ENCODE peak calls at places on chromosomes 2 and 18, in ten cellular contexts. One of them, this sample, is unnamed. For H3K4me1, the result is how much of the 10 kb centered on the place peaks cover.

GRCh38 chr2:144560254-144560653 is 40.3 kb upstream of the ZEB2 start:
- DNase-seq in esophagus muscularis mucosa: no peak
- DNase-seq in HCT116: no peak
- DNase-seq in SK-N-SH: no peak
- DNase-seq in Peyer's patch: no peak
- DNase-seq in A549: no peak
- DNase-seq in pancreas: no peak
- DNase-seq in psoas muscle: no peak
- DNase-seq in tibial artery: no peak
- DNase-seq in heart right ventricle: no peak
- DNase-seq in this sample: no peak

GRCh38 chr2:116761864-116762263 is 1052.6 kb upstream of the DDX18 start:
- DNase-seq in A549: no peak
- DNase-seq in HCT116: no peak
- DNase-seq in esophagus muscularis mucosa: no peak
- DNase-seq in heart right ventricle: no peak
- DNase-seq in Peyer's patch: no peak
- DNase-seq in SK-N-SH: no peak
- DNase-seq in tibial artery: no peak
- DNase-seq in psoas muscle: no peak
- DNase-seq in pancreas: no peak
- DNase-seq in this sample: no peak

GRCh38 chr18:46346213-46346612 is 242.0 kb downstream of the HAUS1 start:
- DNase-seq in heart right ventricle: no peak
- DNase-seq in pancreas: no peak
- DNase-seq in Peyer's patch: no peak
- DNase-seq in A549: no peak
- DNase-seq in psoas muscle: no peak
- DNase-seq in esophagus muscularis mucosa: no peak
- DNase-seq in SK-N-SH: no peak
- DNase-seq in HCT116: no peak
- DNase-seq in tibial artery: peak
- DNase-seq in this sample: no peak

GRCh38 chr2:112216158-112216557 is 38.7 kb downstream of the ZC3H8 start:
- DNase-seq in Peyer's patch: no peak
- DNase-seq in pancreas: no peak
- DNase-seq in tibial artery: no peak
- DNase-seq in HCT116: no peak
- DNase-seq in heart right ventricle: no peak
- DNase-seq in A549: peak
- DNase-seq in psoas muscle: no peak
- DNase-seq in esophagus muscularis mucosa: peak
- DNase-seq in SK-N-SH: peak
- DNase-seq in this sample: no peak

GRCh38 chr2:152037711-152038110 is 61.1 kb downstream of the CACNB4 start:
- DNase-seq in A549: no peak
- DNase-seq in psoas muscle: peak
- DNase-seq in SK-N-SH: no peak
- DNase-seq in esophagus muscularis mucosa: no peak
- DNase-seq in HCT116: no peak
- DNase-seq in Peyer's patch: no peak
- DNase-seq in heart right ventricle: peak
- DNase-seq in pancreas: no peak
- DNase-seq in tibial artery: peak
- DNase-seq in this sample: peak

GRCh38 chr2:113390133-113390849 is 47.2 kb upstream of the ZNG1B start:
- DNase-seq in pancreas: peak
- DNase-seq in A549: peak
- DNase-seq in psoas muscle: peak
- DNase-seq in esophagus muscularis mucosa: no peak
- DNase-seq in SK-N-SH: peak
- DNase-seq in heart right ventricle: no peak
- DNase-seq in tibial artery: no peak
- DNase-seq in Peyer's patch: peak
- DNase-seq in HCT116: peak
- DNase-seq in this sample: peak

GRCh38 chr2:180722551-180723239 is 257.7 kb upstream of the UBE2E3 start:
- DNase-seq in psoas muscle: no peak
- DNase-seq in esophagus muscularis mucosa: no peak
- DNase-seq in Peyer's patch: no peak
- DNase-seq in heart right ventricle: no peak
- DNase-seq in HCT116: no peak
- DNase-seq in SK-N-SH: no peak
- DNase-seq in A549: no peak
- DNase-seq in pancreas: no peak
- DNase-seq in tibial artery: no peak
- DNase-seq in this sample: no peak

GRCh38 chr2:3606370-3607124 is 11.6 kb downstream of the COLEC11 start:
- DNase-seq in tibial artery: no peak
- DNase-seq in A549: no peak
- DNase-seq in SK-N-SH: peak
- DNase-seq in HCT116: no peak
- DNase-seq in esophagus muscularis mucosa: peak
- DNase-seq in pancreas: no peak
- DNase-seq in Peyer's patch: no peak
- DNase-seq in heart right ventricle: no peak
- DNase-seq in psoas muscle: no peak
- DNase-seq in this sample: no peak

GRCh38 chr2:7861910-7862702 is 819.8 kb upstream of the ID2 start:
- DNase-seq in heart right ventricle: no peak
- DNase-seq in tibial artery: no peak
- DNase-seq in esophagus muscularis mucosa: peak
- DNase-seq in A549: peak
- DNase-seq in HCT116: no peak
- DNase-seq in psoas muscle: no peak
- DNase-seq in pancreas: no peak
- DNase-seq in Peyer's patch: no peak
- DNase-seq in SK-N-SH: no peak
- DNase-seq in this sample: no peak

GRCh38 chr2:226795281-226796011 is 4.2 kb downstream of the IRS1 start:
- DNase-seq in SK-N-SH: peak
- DNase-seq in tibial artery: peak
- DNase-seq in Peyer's patch: no peak
- DNase-seq in heart right ventricle: peak
- DNase-seq in esophagus muscularis mucosa: no peak
- DNase-seq in pancreas: no peak
- DNase-seq in HCT116: no peak
- DNase-seq in A549: no peak
- DNase-seq in psoas muscle: peak
- DNase-seq in this sample: no peak

GRCh38 chr2:226794751-226795171 is 4.9 kb downstream of the IRS1 start:
- DNase-seq in Peyer's patch: no peak
- DNase-seq in SK-N-SH: peak
- DNase-seq in tibial artery: no peak
- DNase-seq in psoas muscle: no peak
- DNase-seq in HCT116: no peak
- DNase-seq in pancreas: no peak
- DNase-seq in A549: peak
- DNase-seq in heart right ventricle: no peak
- DNase-seq in esophagus muscularis mucosa: no peak
- DNase-seq in this sample: no peak

GRCh38 chr2:226796840-226797288 is 2.8 kb downstream of the IRS1 start:
- DNase-seq in heart right ventricle: peak
- DNase-seq in HCT116: no peak
- DNase-seq in esophagus muscularis mucosa: no peak
- DNase-seq in SK-N-SH: peak
- DNase-seq in A549: no peak
- DNase-seq in pancreas: no peak
- DNase-seq in tibial artery: peak
- DNase-seq in psoas muscle: peak
- DNase-seq in Peyer's patch: no peak
- DNase-seq in this sample: peak

GRCh38 chr2:226797289-226797988 is 2.2 kb downstream of the IRS1 start:
- DNase-seq in A549: no peak
- DNase-seq in tibial artery: peak
- DNase-seq in esophagus muscularis mucosa: no peak
- DNase-seq in psoas muscle: peak
- DNase-seq in Peyer's patch: no peak
- DNase-seq in pancreas: peak
- DNase-seq in heart right ventricle: peak
- DNase-seq in SK-N-SH: peak
- DNase-seq in HCT116: no peak
- DNase-seq in this sample: peak

GRCh38 chr2:226796012-226796839 is 3.4 kb downstream of the IRS1 start:
- DNase-seq in esophagus muscularis mucosa: no peak
- DNase-seq in A549: no peak
- DNase-seq in pancreas: no peak
- DNase-seq in tibial artery: no peak
- DNase-seq in Peyer's patch: no peak
- DNase-seq in HCT116: no peak
- DNase-seq in psoas muscle: peak
- DNase-seq in SK-N-SH: no peak
- DNase-seq in heart right ventricle: peak
- DNase-seq in this sample: no peak
- H3K4me3 ChIP-seq in esophagus muscularis mucosa: peak
- H3K4me3 ChIP-seq in A549: peak
- H3K4me3 ChIP-seq in pancreas: no peak
- H3K4me3 ChIP-seq in tibial artery: peak
- H3K4me3 ChIP-seq in Peyer's patch: peak
- H3K4me3 ChIP-seq in HCT116: no peak
- H3K4me3 ChIP-seq in psoas muscle: peak
- H3K4me3 ChIP-seq in SK-N-SH: no peak
- H3K4me3 ChIP-seq in heart right ventricle: peak
- H3K4me3 ChIP-seq in this sample: no peak

DNA sequence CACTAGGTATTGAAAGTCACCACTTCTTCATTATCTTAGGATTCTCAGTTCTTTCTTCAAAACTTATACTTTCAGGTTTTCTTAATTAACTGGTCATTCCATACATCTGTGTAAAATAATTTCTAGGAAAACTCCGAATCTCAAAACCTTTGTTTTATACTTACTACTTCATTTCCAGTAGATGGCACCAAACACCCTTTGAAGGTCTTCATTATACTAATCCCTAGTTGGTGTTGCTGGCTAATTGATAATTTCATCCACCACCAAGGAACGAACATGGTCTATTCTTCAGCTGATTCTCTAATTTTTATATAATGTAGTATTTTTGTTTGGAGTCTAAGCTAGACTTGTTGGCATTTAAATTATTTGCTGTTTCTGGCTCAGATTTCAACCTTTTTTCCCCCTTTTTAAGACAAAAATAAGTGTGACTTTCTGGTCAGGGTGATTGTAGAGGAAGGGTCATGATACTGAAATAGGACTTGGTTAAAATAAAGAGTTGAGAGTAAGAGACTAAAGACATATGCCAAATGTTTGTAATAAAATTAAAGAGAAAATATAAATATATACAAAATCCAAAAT is 2.8 kb upstream of the MXD1 start:
- DNase-seq in esophagus muscularis mucosa: no peak
- DNase-seq in Peyer's patch: no peak
- DNase-seq in tibial artery: no peak
- DNase-seq in A549: peak
- DNase-seq in heart right ventricle: no peak
- DNase-seq in HCT116: peak
- DNase-seq in SK-N-SH: peak
- DNase-seq in pancreas: no peak
- DNase-seq in psoas muscle: no peak
- DNase-seq in this sample: no peak
- TF ChIP-seq CTCF in esophagus muscularis mucosa: peak
- TF ChIP-seq CTCF in Peyer's patch: peak
- TF ChIP-seq CTCF in tibial artery: peak
- TF ChIP-seq CTCF in A549: peak
- TF ChIP-seq CTCF in heart right ventricle: peak
- TF ChIP-seq CTCF in HCT116: peak
- TF ChIP-seq CTCF in SK-N-SH: peak
- TF ChIP-seq CTCF in pancreas: no peak
- TF ChIP-seq CTCF in psoas muscle: peak
- TF ChIP-seq CTCF in this sample: no peak

DNA sequence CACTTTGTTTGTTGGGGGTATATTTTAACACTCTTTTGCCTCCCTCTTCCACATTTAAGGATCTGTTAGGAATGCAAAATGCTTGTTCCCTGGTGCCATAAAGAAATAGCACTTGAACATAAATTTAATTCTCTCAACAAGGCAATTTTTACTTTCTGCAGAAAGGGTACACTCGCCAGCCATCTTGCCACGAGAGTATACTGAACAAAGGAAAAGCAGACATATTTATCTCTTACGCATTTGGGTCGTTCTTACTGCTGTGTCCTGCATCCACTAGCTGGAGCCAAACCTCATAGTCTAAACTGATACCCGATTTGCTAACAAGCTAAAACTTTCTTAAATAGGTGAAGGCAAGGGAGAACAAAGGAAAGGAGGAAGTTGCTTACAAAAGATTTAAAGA is 129.5 kb downstream of the B3GNT2 start:
- DNase-seq in esophagus muscularis mucosa: no peak
- DNase-seq in tibial artery: no peak
- DNase-seq in HCT116: no peak
- DNase-seq in Peyer's patch: no peak
- DNase-seq in pancreas: no peak
- DNase-seq in A549: no peak
- DNase-seq in SK-N-SH: no peak
- DNase-seq in heart right ventricle: no peak
- DNase-seq in psoas muscle: no peak
- DNase-seq in this sample: no peak
- H3K4me1 ChIP-seq in esophagus muscularis mucosa: under half
- H3K4me1 ChIP-seq in tibial artery: under half
- H3K4me1 ChIP-seq in HCT116: under half
- H3K4me1 ChIP-seq in Peyer's patch: under half
- H3K4me1 ChIP-seq in pancreas: under half
- H3K4me1 ChIP-seq in A549: under half
- H3K4me1 ChIP-seq in SK-N-SH: under half
- H3K4me1 ChIP-seq in heart right ventricle: under half
- H3K4me1 ChIP-seq in psoas muscle: under half
- H3K4me1 ChIP-seq in this sample: under half

GRCh38 chr2:73112913-73113633 is at the start of gene RAB11FIP5:
- DNase-seq in HCT116: peak
- DNase-seq in tibial artery: peak
- DNase-seq in A549: peak
- DNase-seq in SK-N-SH: peak
- DNase-seq in esophagus muscularis mucosa: no peak
- DNase-seq in Peyer's patch: peak
- DNase-seq in heart right ventricle: peak
- DNase-seq in pancreas: peak
- DNase-seq in psoas muscle: peak
- DNase-seq in this sample: peak

GRCh38 chr2:73111300-73112025 is 1.3 kb downstream of the RAB11FIP5 start:
- DNase-seq in SK-N-SH: no peak
- DNase-seq in psoas muscle: peak
- DNase-seq in esophagus muscularis mucosa: no peak
- DNase-seq in heart right ventricle: no peak
- DNase-seq in pancreas: peak
- DNase-seq in Peyer's patch: no peak
- DNase-seq in tibial artery: peak
- DNase-seq in A549: peak
- DNase-seq in HCT116: peak
- DNase-seq in this sample: peak

GRCh38 chr2:73112026-73112912 is 479 bp downstream of the RAB11FIP5 start:
- DNase-seq in esophagus muscularis mucosa: no peak
- DNase-seq in psoas muscle: peak
- DNase-seq in SK-N-SH: peak
- DNase-seq in Peyer's patch: peak
- DNase-seq in pancreas: peak
- DNase-seq in tibial artery: peak
- DNase-seq in heart right ventricle: no peak
- DNase-seq in A549: peak
- DNase-seq in HCT116: peak
- DNase-seq in this sample: peak

GRCh38 chr2:73109796-73110540 is 2.8 kb downstream of the RAB11FIP5 start:
- DNase-seq in HCT116: no peak
- DNase-seq in tibial artery: peak
- DNase-seq in heart right ventricle: no peak
- DNase-seq in A549: no peak
- DNase-seq in psoas muscle: no peak
- DNase-seq in Peyer's patch: no peak
- DNase-seq in SK-N-SH: no peak
- DNase-seq in pancreas: no peak
- DNase-seq in esophagus muscularis mucosa: no peak
- DNase-seq in this sample: no peak

GRCh38 chr2:73110622-73111299 is 2.0 kb downstream of the RAB11FIP5 start:
- DNase-seq in tibial artery: peak
- DNase-seq in pancreas: no peak
- DNase-seq in esophagus muscularis mucosa: no peak
- DNase-seq in HCT116: no peak
- DNase-seq in SK-N-SH: no peak
- DNase-seq in Peyer's patch: no peak
- DNase-seq in A549: no peak
- DNase-seq in heart right ventricle: no peak
- DNase-seq in psoas muscle: no peak
- DNase-seq in this sample: no peak
- H3K4me3 ChIP-seq in tibial artery: peak
- H3K4me3 ChIP-seq in pancreas: peak
- H3K4me3 ChIP-seq in esophagus muscularis mucosa: peak
- H3K4me3 ChIP-seq in HCT116: peak
- H3K4me3 ChIP-seq in SK-N-SH: peak
- H3K4me3 ChIP-seq in Peyer's patch: no peak
- H3K4me3 ChIP-seq in A549: peak
- H3K4me3 ChIP-seq in heart right ventricle: peak
- H3K4me3 ChIP-seq in psoas muscle: peak
- H3K4me3 ChIP-seq in this sample: no peak